ENCODE peak calls at places on chromosomes 4 and X, in four cellular contexts. Z is cardiac fibroblast, V is EL, O is pons. Q is an unnamed sample.
A peak's percentile ranks its signal among the peaks of the same experiment; 100 is the strongest.

GRCh38 chr4:42048394-42048793 is 58.1 kb downstream of the SLC30A9 start:
- DNase-seq in Z (peak; percentile 57), V (peak; percentile 76), O (no peak), Q (peak; percentile 47)

GRCh38 chrX:56805399-56805798 is 76.4 kb downstream of the NBDY start:
- DNase-seq in Z (no peak), V (no peak), O (no peak), Q (no peak)

GRCh38 chrX:13774696-13775095 is 40.1 kb downstream of the OFD1 start:
- DNase-seq in Z (no peak), V (peak; percentile 0), O (no peak), Q (no peak)

GRCh38 chr4:114180481-114180880 is 201.0 kb upstream of the ARSJ start:
- DNase-seq in Z (peak; percentile 90), V (peak; percentile 62), O (peak; percentile 29), Q (peak; percentile 69)

GRCh38 chr4:6695660-6696581 is 2.2 kb downstream of the S100P start:
- DNase-seq in Z (no peak), V (no peak), O (no peak), Q (peak; percentile 14)

GRCh38 chr4:56575820-56576429 is 70.3 kb downstream of the ARL9 start:
- DNase-seq in Z (peak; percentile 67), V (peak; percentile 35), O (peak; percentile 24), Q (peak; percentile 24)

GRCh38 chr4:17103231-17103630 is 204.8 kb upstream of the LDB2 start:
- DNase-seq in Z (peak; percentile 14), V (peak; percentile 47), O (no peak), Q (no peak)

GRCh38 chrX:29024813-29025342 is 437.6 kb downstream of the IL1RAPL1 start:
- DNase-seq in Z (peak; percentile 7), V (no peak), O (no peak), Q (no peak)

GRCh38 chr4:24603343-24603742 is 19.0 kb upstream of the DHX15 start:
- DNase-seq in Z (peak; percentile 52), V (no peak), O (no peak), Q (no peak)

GRCh38 chrX:118603981-118604380 is 108.4 kb downstream of the DOCK11 start:
- DNase-seq in Z (peak; percentile 67), V (peak; percentile 63), O (peak; percentile 72), Q (peak; percentile 52)

Q was measured in RPMI7951.